ENCODE peak calls at places on chromosomes 11 and 22, in ten cellular contexts. One of them, this sample, is unnamed.

GRCh38 chr11:96332236-96332761 is 10.7 kb downstream of the MAML2 start:
- DNase-seq in IMR-90: no peak
- DNase-seq in OCI-LY7: no peak
- DNase-seq in H1: no peak
- DNase-seq in A549: no peak
- DNase-seq in epithelial cell of esophagus: peak; percentile 53
- DNase-seq in pancreas: no peak
- DNase-seq in GM13977: no peak
- DNase-seq in heart right ventricle: no peak
- DNase-seq in RWPE1: no peak
- DNase-seq in this sample: no peak

GRCh38 chr11:111269146-111269868 is 23.8 kb downstream of the POU2AF2 start:
- DNase-seq in IMR-90: no peak
- DNase-seq in H1: no peak
- DNase-seq in RWPE1: no peak
- DNase-seq in GM13977: no peak
- DNase-seq in heart right ventricle: no peak
- DNase-seq in epithelial cell of esophagus: no peak
- DNase-seq in OCI-LY7: no peak
- DNase-seq in A549: no peak
- DNase-seq in pancreas: no peak
- DNase-seq in this sample: no peak

GRCh38 chr11:104000798-104001197 is 35.6 kb upstream of the DDI1 start:
- DNase-seq in A549: no peak
- DNase-seq in H1: no peak
- DNase-seq in epithelial cell of esophagus: no peak
- DNase-seq in pancreas: no peak
- DNase-seq in OCI-LY7: no peak
- DNase-seq in RWPE1: no peak
- DNase-seq in GM13977: no peak
- DNase-seq in IMR-90: peak; percentile 67
- DNase-seq in heart right ventricle: no peak
- DNase-seq in this sample: no peak

GRCh38 chr22:43263645-43264514 is 76.9 kb upstream of the TTLL12 start:
- DNase-seq in H1: no peak
- DNase-seq in A549: no peak
- DNase-seq in GM13977: peak; percentile 89
- DNase-seq in RWPE1: peak; percentile 59
- DNase-seq in IMR-90: peak; percentile 88
- DNase-seq in OCI-LY7: no peak
- DNase-seq in epithelial cell of esophagus: peak; percentile 76
- DNase-seq in heart right ventricle: peak; percentile 30
- DNase-seq in pancreas: peak; percentile 66
- DNase-seq in this sample: peak; percentile 72

GRCh38 chr22:43666511-43666910 is 145.6 kb downstream of the EFCAB6 start:
- DNase-seq in pancreas: no peak
- DNase-seq in A549: no peak
- DNase-seq in H1: no peak
- DNase-seq in epithelial cell of esophagus: no peak
- DNase-seq in OCI-LY7: no peak
- DNase-seq in RWPE1: no peak
- DNase-seq in heart right ventricle: no peak
- DNase-seq in IMR-90: no peak
- DNase-seq in GM13977: no peak
- DNase-seq in this sample: no peak

GRCh38 chr11:94731921-94732601 is 36.1 kb upstream of the AMOTL1 start:
- DNase-seq in OCI-LY7: no peak
- DNase-seq in epithelial cell of esophagus: peak; percentile 91
- DNase-seq in GM13977: no peak
- DNase-seq in pancreas: no peak
- DNase-seq in IMR-90: peak; percentile 91
- DNase-seq in RWPE1: peak; percentile 87
- DNase-seq in H1: no peak
- DNase-seq in heart right ventricle: no peak
- DNase-seq in A549: peak; percentile 48
- DNase-seq in this sample: peak; percentile 95

GRCh38 chr11:130428271-130428670 is at the start of gene ADAMTS8:
- DNase-seq in pancreas: peak; percentile 68
- DNase-seq in epithelial cell of esophagus: no peak
- DNase-seq in A549: no peak
- DNase-seq in OCI-LY7: no peak
- DNase-seq in RWPE1: no peak
- DNase-seq in H1: peak; percentile 66
- DNase-seq in IMR-90: no peak
- DNase-seq in GM13977: no peak
- DNase-seq in heart right ventricle: no peak
- DNase-seq in this sample: no peak

GRCh38 chr11:34169664-34170063 is 64.2 kb downstream of the NAT10 start:
- DNase-seq in epithelial cell of esophagus: no peak
- DNase-seq in pancreas: no peak
- DNase-seq in heart right ventricle: no peak
- DNase-seq in IMR-90: no peak
- DNase-seq in RWPE1: no peak
- DNase-seq in A549: no peak
- DNase-seq in GM13977: no peak
- DNase-seq in OCI-LY7: no peak
- DNase-seq in H1: no peak
- DNase-seq in this sample: no peak

GRCh38 chr11:23192256-23192655 is 332.0 kb upstream of the CCDC179 start:
- DNase-seq in A549: no peak
- DNase-seq in epithelial cell of esophagus: peak; percentile 60
- DNase-seq in IMR-90: peak; percentile 48
- DNase-seq in GM13977: no peak
- DNase-seq in heart right ventricle: no peak
- DNase-seq in pancreas: no peak
- DNase-seq in H1: no peak
- DNase-seq in RWPE1: no peak
- DNase-seq in OCI-LY7: no peak
- DNase-seq in this sample: peak; percentile 0

GRCh38 chr11:75465701-75466531 is 32.9 kb upstream of the KLHL35 start:
- DNase-seq in H1: no peak
- DNase-seq in IMR-90: peak; percentile 52
- DNase-seq in heart right ventricle: no peak
- DNase-seq in GM13977: no peak
- DNase-seq in epithelial cell of esophagus: no peak
- DNase-seq in OCI-LY7: no peak
- DNase-seq in RWPE1: no peak
- DNase-seq in pancreas: no peak
- DNase-seq in A549: no peak
- DNase-seq in this sample: no peak

GRCh38 chr11:69361048-69361447 is 67.1 kb downstream of the MYEOV start:
- DNase-seq in IMR-90: no peak
- DNase-seq in GM13977: no peak
- DNase-seq in epithelial cell of esophagus: no peak
- DNase-seq in H1: peak; percentile 27
- DNase-seq in RWPE1: no peak
- DNase-seq in A549: no peak
- DNase-seq in heart right ventricle: no peak
- DNase-seq in pancreas: no peak
- DNase-seq in OCI-LY7: no peak
- DNase-seq in this sample: no peak

GRCh38 chr22:22235564-22235963 is 9.0 kb upstream of the VPREB1 start:
- DNase-seq in GM13977: peak; percentile 75
- DNase-seq in pancreas: no peak
- DNase-seq in A549: no peak
- DNase-seq in RWPE1: no peak
- DNase-seq in H1: peak; percentile 68
- DNase-seq in heart right ventricle: no peak
- DNase-seq in IMR-90: no peak
- DNase-seq in epithelial cell of esophagus: peak; percentile 52
- DNase-seq in OCI-LY7: peak; percentile 40
- DNase-seq in this sample: peak; percentile 49
- TF ChIP-seq CTCF in GM13977: peak; percentile 85
- TF ChIP-seq CTCF in pancreas: peak; percentile 36
- TF ChIP-seq CTCF in A549: peak; percentile 12
- TF ChIP-seq CTCF in RWPE1: no peak
- TF ChIP-seq CTCF in H1: peak; percentile 71
- TF ChIP-seq CTCF in heart right ventricle: peak; percentile 31
- TF ChIP-seq CTCF in IMR-90: peak; percentile 40
- TF ChIP-seq CTCF in epithelial cell of esophagus: peak; percentile 47
- TF ChIP-seq CTCF in OCI-LY7: peak; percentile 80
- TF ChIP-seq CTCF in this sample: peak; percentile 46

DNA sequence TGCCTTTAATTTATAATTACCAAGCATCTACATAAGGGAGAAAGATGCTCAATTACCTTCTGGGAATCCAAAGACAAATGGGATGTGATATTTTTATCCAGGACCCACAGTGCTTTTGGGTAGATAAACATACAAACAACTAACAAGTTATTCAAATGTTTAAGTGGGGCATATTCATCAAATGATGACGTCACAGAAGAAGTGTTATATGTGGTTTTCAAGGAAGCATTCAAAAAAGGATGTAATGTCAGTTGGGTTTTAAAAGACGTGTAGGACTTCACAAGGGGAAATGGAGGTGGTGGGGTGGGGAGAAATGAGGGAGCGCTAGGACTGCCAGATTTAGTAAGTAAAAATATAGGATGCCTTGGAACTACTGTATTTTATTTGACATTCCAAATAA is 915.9 kb downstream of the KCNA4 start:
- DNase-seq in heart right ventricle: no peak
- DNase-seq in OCI-LY7: no peak
- DNase-seq in GM13977: no peak
- DNase-seq in IMR-90: no peak
- DNase-seq in H1: no peak
- DNase-seq in A549: no peak
- DNase-seq in pancreas: no peak
- DNase-seq in epithelial cell of esophagus: no peak
- DNase-seq in RWPE1: no peak
- DNase-seq in this sample: no peak
- TF ChIP-seq CTCF in heart right ventricle: no peak
- TF ChIP-seq CTCF in OCI-LY7: no peak
- TF ChIP-seq CTCF in GM13977: no peak
- TF ChIP-seq CTCF in IMR-90: no peak
- TF ChIP-seq CTCF in H1: no peak
- TF ChIP-seq CTCF in A549: no peak
- TF ChIP-seq CTCF in pancreas: no peak
- TF ChIP-seq CTCF in epithelial cell of esophagus: no peak
- TF ChIP-seq CTCF in RWPE1: no peak
- TF ChIP-seq CTCF in this sample: no peak

GRCh38 chr11:2464451-2465165 is 19.8 kb downstream of the KCNQ1 start:
- DNase-seq in H1: no peak
- DNase-seq in pancreas: no peak
- DNase-seq in A549: no peak
- DNase-seq in heart right ventricle: no peak
- DNase-seq in RWPE1: no peak
- DNase-seq in IMR-90: no peak
- DNase-seq in OCI-LY7: no peak
- DNase-seq in epithelial cell of esophagus: no peak
- DNase-seq in GM13977: no peak
- DNase-seq in this sample: no peak

GRCh38 chr11:2461253-2462091 is 16.7 kb downstream of the KCNQ1 start:
- DNase-seq in IMR-90: no peak
- DNase-seq in GM13977: no peak
- DNase-seq in H1: no peak
- DNase-seq in RWPE1: no peak
- DNase-seq in heart right ventricle: peak; percentile 56
- DNase-seq in A549: no peak
- DNase-seq in pancreas: no peak
- DNase-seq in epithelial cell of esophagus: no peak
- DNase-seq in OCI-LY7: no peak
- DNase-seq in this sample: no peak

GRCh38 chr11:2463766-2464277 is 19.0 kb downstream of the KCNQ1 start:
- DNase-seq in H1: peak; percentile 41
- DNase-seq in heart right ventricle: no peak
- DNase-seq in RWPE1: no peak
- DNase-seq in A549: no peak
- DNase-seq in GM13977: no peak
- DNase-seq in epithelial cell of esophagus: no peak
- DNase-seq in IMR-90: no peak
- DNase-seq in OCI-LY7: no peak
- DNase-seq in pancreas: no peak
- DNase-seq in this sample: no peak

GRCh38 chr11:2462092-2462985 is 17.5 kb downstream of the KCNQ1 start:
- DNase-seq in H1: no peak
- DNase-seq in epithelial cell of esophagus: no peak
- DNase-seq in A549: no peak
- DNase-seq in IMR-90: no peak
- DNase-seq in GM13977: no peak
- DNase-seq in heart right ventricle: no peak
- DNase-seq in OCI-LY7: no peak
- DNase-seq in pancreas: no peak
- DNase-seq in RWPE1: no peak
- DNase-seq in this sample: no peak

GRCh38 chr11:2462986-2463765 is 18.4 kb downstream of the KCNQ1 start:
- DNase-seq in heart right ventricle: peak; percentile 81
- DNase-seq in GM13977: no peak
- DNase-seq in H1: no peak
- DNase-seq in RWPE1: no peak
- DNase-seq in pancreas: peak; percentile 94
- DNase-seq in A549: no peak
- DNase-seq in OCI-LY7: no peak
- DNase-seq in IMR-90: no peak
- DNase-seq in epithelial cell of esophagus: no peak
- DNase-seq in this sample: no peak
- TF ChIP-seq CTCF in heart right ventricle: no peak
- TF ChIP-seq CTCF in GM13977: no peak
- TF ChIP-seq CTCF in H1: no peak
- TF ChIP-seq CTCF in RWPE1: no peak
- TF ChIP-seq CTCF in pancreas: no peak
- TF ChIP-seq CTCF in A549: no peak
- TF ChIP-seq CTCF in OCI-LY7: no peak
- TF ChIP-seq CTCF in IMR-90: no peak
- TF ChIP-seq CTCF in epithelial cell of esophagus: no peak
- TF ChIP-seq CTCF in this sample: no peak

GRCh38 chr22:37419370-37419915 is 7.8 kb downstream of the ELFN2 start:
- DNase-seq in IMR-90: no peak
- DNase-seq in pancreas: no peak
- DNase-seq in OCI-LY7: no peak
- DNase-seq in GM13977: no peak
- DNase-seq in RWPE1: no peak
- DNase-seq in heart right ventricle: no peak
- DNase-seq in A549: no peak
- DNase-seq in H1: no peak
- DNase-seq in epithelial cell of esophagus: peak; percentile 43
- DNase-seq in this sample: no peak

GRCh38 chr22:37418627-37419369 is 8.5 kb downstream of the ELFN2 start:
- DNase-seq in GM13977: no peak
- DNase-seq in H1: no peak
- DNase-seq in pancreas: no peak
- DNase-seq in epithelial cell of esophagus: peak; percentile 49
- DNase-seq in heart right ventricle: no peak
- DNase-seq in A549: no peak
- DNase-seq in RWPE1: no peak
- DNase-seq in IMR-90: no peak
- DNase-seq in OCI-LY7: no peak
- DNase-seq in this sample: no peak

GRCh38 chr22:37421468-37421877 is 5.8 kb downstream of the ELFN2 start:
- DNase-seq in epithelial cell of esophagus: no peak
- DNase-seq in OCI-LY7: no peak
- DNase-seq in H1: no peak
- DNase-seq in IMR-90: no peak
- DNase-seq in RWPE1: no peak
- DNase-seq in A549: no peak
- DNase-seq in heart right ventricle: no peak
- DNase-seq in pancreas: no peak
- DNase-seq in GM13977: no peak
- DNase-seq in this sample: no peak

GRCh38 chr22:37419916-37420655 is 7.2 kb downstream of the ELFN2 start:
- DNase-seq in GM13977: peak; percentile 59
- DNase-seq in epithelial cell of esophagus: peak; percentile 42
- DNase-seq in pancreas: no peak
- DNase-seq in RWPE1: peak; percentile 23
- DNase-seq in OCI-LY7: no peak
- DNase-seq in heart right ventricle: no peak
- DNase-seq in IMR-90: peak; percentile 17
- DNase-seq in A549: no peak
- DNase-seq in H1: peak; percentile 80
- DNase-seq in this sample: peak; percentile 52

GRCh38 chr22:37420656-37421467 is 6.4 kb downstream of the ELFN2 start:
- DNase-seq in IMR-90: peak; percentile 54
- DNase-seq in GM13977: no peak
- DNase-seq in RWPE1: peak; percentile 31
- DNase-seq in OCI-LY7: no peak
- DNase-seq in epithelial cell of esophagus: peak; percentile 50
- DNase-seq in heart right ventricle: no peak
- DNase-seq in A549: no peak
- DNase-seq in H1: no peak
- DNase-seq in pancreas: no peak
- DNase-seq in this sample: peak; percentile 75
- TF ChIP-seq CTCF in IMR-90: no peak
- TF ChIP-seq CTCF in GM13977: no peak
- TF ChIP-seq CTCF in RWPE1: no peak
- TF ChIP-seq CTCF in OCI-LY7: no peak
- TF ChIP-seq CTCF in epithelial cell of esophagus: peak; percentile 19
- TF ChIP-seq CTCF in heart right ventricle: no peak
- TF ChIP-seq CTCF in A549: no peak
- TF ChIP-seq CTCF in H1: no peak
- TF ChIP-seq CTCF in pancreas: no peak
- TF ChIP-seq CTCF in this sample: no peak

This sample was measured in MCF 10A.